ENCODE peak calls at places on chromosomes 11 and 22, in seven cellular contexts. T, K, F, Z, S, Y and I are unnamed samples.

GRCh38 chr22:32204856-32205722 is at the start of gene RFPL2:
- DNase-seq in T (no peak), K (no peak), F (peak), Z (peak), S (peak), Y (no peak), I (no peak)

GRCh38 chr11:76244311-76245061 is 38.2 kb upstream of the WNT11 start:
- DNase-seq in T (no peak), K (no peak), F (no peak), Z (no peak), S (no peak), Y (no peak), I (no peak)

GRCh38 chr11:119000906-119001305 is 3.0 kb downstream of the CENATAC start:
- DNase-seq in T (no peak), K (no peak), F (no peak), Z (peak), S (peak), Y (no peak), I (no peak)

GRCh38 chr11:15045209-15045608 is 28.2 kb upstream of the CALCB start:
- DNase-seq in T (no peak), K (no peak), F (no peak), Z (no peak), S (no peak), Y (no peak), I (no peak)

GRCh38 chr11:76629133-76629852 is 41.3 kb downstream of the LRRC32 start:
- DNase-seq in T (peak), K (no peak), F (no peak), Z (peak), S (no peak), Y (peak), I (no peak)

GRCh38 chr11:131686836-131687235 is 316.4 kb downstream of the NTM start:
- DNase-seq in T (no peak), K (no peak), F (no peak), Z (no peak), S (no peak), Y (no peak), I (no peak)

GRCh38 chr22:49295851-49296560 is 531.7 kb downstream of the BRD1 start:
- DNase-seq in T (no peak), K (no peak), F (no peak), Z (no peak), S (no peak), Y (no peak), I (no peak)

GRCh38 chr11:3154001-3154599 is 11.0 kb downstream of the OSBPL5 start:
- DNase-seq in T (peak), K (no peak), F (no peak), Z (no peak), S (peak), Y (no peak), I (no peak)

GRCh38 chr11:102410382-102410784 is 42.2 kb downstream of the TMEM123 start:
- DNase-seq in T (no peak), K (no peak), F (no peak), Z (no peak), S (peak), Y (no peak), I (no peak)

GRCh38 chr22:39773503-39773902 is 120.1 kb downstream of the ENTHD1 start:
- DNase-seq in T (no peak), K (no peak), F (no peak), Z (no peak), S (no peak), Y (no peak), I (no peak)

GRCh38 chr11:80846442-80846841 is 1405.6 kb upstream of the TENM4 start:
- DNase-seq in T (no peak), K (no peak), F (peak), Z (no peak), S (no peak), Y (no peak), I (no peak)

GRCh38 chr11:62489204-62489603 is 57.4 kb downstream of the AHNAK start:
- DNase-seq in T (no peak), K (peak), F (no peak), Z (no peak), S (no peak), Y (no peak), I (no peak)

GRCh38 chr11:1717745-1718144 is 20.8 kb downstream of the KRTAP5-6 start:
- DNase-seq in T (peak), K (no peak), F (no peak), Z (no peak), S (no peak), Y (no peak), I (no peak)

GRCh38 chr11:58900479-58901420 is 38.5 kb upstream of the GLYATL1 start:
- DNase-seq in T (peak), K (peak), F (peak), Z (peak), S (peak), Y (peak), I (peak)

GRCh38 chr11:100825610-100826009 is 138.5 kb downstream of the ARHGAP42 start:
- DNase-seq in T (no peak), K (no peak), F (no peak), Z (peak), S (no peak), Y (no peak), I (no peak)

GRCh38 chr11:35964846-35965245 is 21.0 kb downstream of the LDLRAD3 start:
- DNase-seq in T (no peak), K (no peak), F (no peak), Z (no peak), S (no peak), Y (no peak), I (no peak)

GRCh38 chr22:27573280-27573711 is 228.3 kb downstream of the MN1 start:
- DNase-seq in T (no peak), K (no peak), F (peak), Z (no peak), S (no peak), Y (no peak), I (no peak)

GRCh38 chr11:113549061-113549460 is 73.9 kb upstream of the DRD2 start:
- DNase-seq in T (no peak), K (no peak), F (no peak), Z (peak), S (no peak), Y (no peak), I (no peak)

GRCh38 chr11:12377106-12377823 is at the start of gene PARVA:
- DNase-seq in T (peak), K (peak), F (peak), Z (peak), S (peak), Y (peak), I (no peak)

GRCh38 chr22:21587803-21588611 is 20.5 kb downstream of the UBE2L3 start:
- DNase-seq in T (no peak), K (peak), F (no peak), Z (no peak), S (no peak), Y (no peak), I (no peak)

GRCh38 chr11:76902121-76903014 is 41.6 kb downstream of the ACER3 start:
- DNase-seq in T (no peak), K (no peak), F (no peak), Z (no peak), S (no peak), Y (no peak), I (no peak)

GRCh38 chr11:77815459-77815858 is 5.1 kb downstream of the RSF1 start:
- DNase-seq in T (no peak), K (no peak), F (no peak), Z (no peak), S (no peak), Y (no peak), I (no peak)

GRCh38 chr11:112212290-112212689 is 13.9 kb upstream of the PTS start:
- DNase-seq in T (no peak), K (no peak), F (no peak), Z (peak), S (no peak), Y (no peak), I (no peak)

GRCh38 chr11:63802637-63803414 is 10.4 kb upstream of the SPINDOC start:
- DNase-seq in T (no peak), K (no peak), F (no peak), Z (peak), S (peak), Y (no peak), I (no peak)

GRCh38 chr11:69486773-69487266 is 5.4 kb downstream of the LINC01488 start:
- DNase-seq in T (peak), K (no peak), F (peak), Z (no peak), S (no peak), Y (no peak), I (no peak)

GRCh38 chr22:37050913-37051628 is 471 bp upstream of the KCTD17 start:
- DNase-seq in T (no peak), K (no peak), F (no peak), Z (no peak), S (no peak), Y (no peak), I (no peak)

GRCh38 chr11:125036933-125037332 is 26.2 kb upstream of the SLC37A2 start:
- DNase-seq in T (no peak), K (peak), F (no peak), Z (peak), S (peak), Y (no peak), I (no peak)

GRCh38 chr11:27456140-27456801 is 16.3 kb downstream of the LGR4 start:
- DNase-seq in T (no peak), K (no peak), F (no peak), Z (peak), S (peak), Y (no peak), I (no peak)

GRCh38 chr22:43743131-43743530 is 69.0 kb downstream of the EFCAB6 start:
- DNase-seq in T (no peak), K (no peak), F (peak), Z (no peak), S (no peak), Y (no peak), I (no peak)

GRCh38 chr11:64139045-64139444 is 26.9 kb downstream of the MACROD1 start:
- DNase-seq in T (no peak), K (no peak), F (no peak), Z (no peak), S (no peak), Y (no peak), I (no peak)